ENCODE peak calls at places on chromosomes 13 and 19, in four cellular contexts. W is stimulated activated CD4-positive, alpha-beta T cell treated with anti-CD3 and anti-CD28 coated beads, Interleukin-1b, Interleukin-23, amount 100 ng/mL, for 1 hour; G is anterior cingulate cortex; C is activated CD8-positive, alpha-beta memory T cell treated with anti-CD3 and anti-CD28 coated beads for 1 hour. M is an unnamed sample.

GRCh38 chr13:112842343-112842856 is 126.6 kb upstream of the MCF2L start:
- DNase-seq in G (no peak), C (no peak), W (no peak), M (no peak)

GRCh38 chr13:44058586-44059238 is 179.0 kb downstream of the LACC1 start:
- DNase-seq in C (no peak), W (no peak), G (no peak), M (no peak)

GRCh38 chr13:52161193-52161646 is 1.8 kb upstream of the NEK3 start:
- DNase-seq in C (no peak), W (no peak), G (no peak), M (no peak)

GRCh38 chr19:55088543-55089265 is 13.0 kb downstream of the EPS8L1 start:
- DNase-seq in C (peak), W (peak), G (peak), M (no peak)

GRCh38 chr19:47377208-47377701 is 28.1 kb downstream of the DHX34 start:
- DNase-seq in C (no peak), G (no peak), W (no peak), M (no peak)

GRCh38 chr13:101811440-101811839 is 359.0 kb downstream of the ITGBL1 start:
- DNase-seq in C (no peak), G (no peak), W (no peak), M (no peak)

GRCh38 chr19:35266904-35267817 is 1.6 kb upstream of the USF2 start:
- DNase-seq in W (peak), C (peak), G (no peak), M (no peak)

GRCh38 chr13:27712421-27712820 is 79.9 kb upstream of the GSX1 start:
- DNase-seq in G (no peak), C (no peak), W (no peak), M (no peak)

M was measured in GOT3.